ENCODE peak calls at places on chromosomes 4 and X, in nine cellular contexts. One of them, this sample, is unnamed.

GRCh38 chr4:65917486-65917885 is 247.2 kb upstream of the EPHA5 start:
- DNase-seq in ascending aorta: no peak
- DNase-seq in cardiac muscle cell: no peak
- DNase-seq in psoas muscle: no peak
- DNase-seq in PC-9: no peak
- DNase-seq in right atrium auricular region: no peak
- DNase-seq in A549: no peak
- DNase-seq in endodermal cell: no peak
- DNase-seq in thyroid gland: no peak
- DNase-seq in this sample: no peak

GRCh38 chrX:793216-793770 is 162.7 kb downstream of the SHOX start:
- DNase-seq in PC-9: no peak
- DNase-seq in thyroid gland: no peak
- DNase-seq in cardiac muscle cell: no peak
- DNase-seq in right atrium auricular region: no peak
- DNase-seq in endodermal cell: peak; percentile 50
- DNase-seq in A549: no peak
- DNase-seq in psoas muscle: no peak
- DNase-seq in ascending aorta: no peak
- DNase-seq in this sample: no peak

GRCh38 chrX:27598312-27598711 is 8.2 kb downstream of the DCAF8L2 start:
- DNase-seq in PC-9: no peak
- DNase-seq in endodermal cell: peak; percentile 51
- DNase-seq in cardiac muscle cell: peak; percentile 19
- DNase-seq in A549: no peak
- DNase-seq in thyroid gland: no peak
- DNase-seq in psoas muscle: no peak
- DNase-seq in ascending aorta: no peak
- DNase-seq in right atrium auricular region: no peak
- DNase-seq in this sample: peak; percentile 67

GRCh38 chr4:122798101-122798500 is 28.5 kb upstream of the FGF2 start:
- DNase-seq in ascending aorta: no peak
- DNase-seq in A549: peak; percentile 24
- DNase-seq in right atrium auricular region: peak; percentile 60
- DNase-seq in thyroid gland: peak; percentile 65
- DNase-seq in cardiac muscle cell: no peak
- DNase-seq in psoas muscle: no peak
- DNase-seq in PC-9: peak; percentile 67
- DNase-seq in endodermal cell: peak; percentile 70
- DNase-seq in this sample: peak; percentile 48

GRCh38 chrX:2500681-2501151 is at the start of the genes DHRSX and ZBED1:
- DNase-seq in cardiac muscle cell: peak; percentile 66
- DNase-seq in psoas muscle: peak; percentile 66
- DNase-seq in endodermal cell: peak; percentile 81
- DNase-seq in PC-9: peak; percentile 9
- DNase-seq in ascending aorta: no peak
- DNase-seq in A549: peak; percentile 40
- DNase-seq in thyroid gland: peak; percentile 25
- DNase-seq in right atrium auricular region: no peak
- DNase-seq in this sample: peak; percentile 58

GRCh38 chr4:7157666-7158065 is 34.7 kb upstream of the SORCS2 start:
- DNase-seq in ascending aorta: no peak
- DNase-seq in right atrium auricular region: no peak
- DNase-seq in endodermal cell: peak; percentile 42
- DNase-seq in A549: no peak
- DNase-seq in PC-9: no peak
- DNase-seq in thyroid gland: no peak
- DNase-seq in psoas muscle: no peak
- DNase-seq in cardiac muscle cell: no peak
- DNase-seq in this sample: peak; percentile 10

GRCh38 chr4:122000849-122001248 is 49.0 kb upstream of the TRPC3 start:
- DNase-seq in PC-9: no peak
- DNase-seq in right atrium auricular region: no peak
- DNase-seq in thyroid gland: no peak
- DNase-seq in psoas muscle: no peak
- DNase-seq in endodermal cell: no peak
- DNase-seq in cardiac muscle cell: no peak
- DNase-seq in A549: no peak
- DNase-seq in ascending aorta: no peak
- DNase-seq in this sample: no peak

GRCh38 chr4:164997324-164997723 is 19.9 kb upstream of the TRIM61 start:
- DNase-seq in psoas muscle: no peak
- DNase-seq in right atrium auricular region: no peak
- DNase-seq in ascending aorta: no peak
- DNase-seq in endodermal cell: no peak
- DNase-seq in cardiac muscle cell: no peak
- DNase-seq in thyroid gland: no peak
- DNase-seq in PC-9: no peak
- DNase-seq in A549: no peak
- DNase-seq in this sample: no peak

GRCh38 chrX:116462843-116463242 is at the start of gene CT83:
- DNase-seq in ascending aorta: no peak
- DNase-seq in psoas muscle: no peak
- DNase-seq in endodermal cell: no peak
- DNase-seq in right atrium auricular region: no peak
- DNase-seq in PC-9: no peak
- DNase-seq in cardiac muscle cell: no peak
- DNase-seq in thyroid gland: no peak
- DNase-seq in A549: no peak
- DNase-seq in this sample: no peak

GRCh38 chr4:73816814-73817213 is 19.7 kb upstream of the CXCL6 start:
- DNase-seq in ascending aorta: no peak
- DNase-seq in PC-9: peak; percentile 2
- DNase-seq in endodermal cell: no peak
- DNase-seq in A549: no peak
- DNase-seq in psoas muscle: no peak
- DNase-seq in right atrium auricular region: no peak
- DNase-seq in thyroid gland: no peak
- DNase-seq in cardiac muscle cell: no peak
- DNase-seq in this sample: no peak

GRCh38 chrX:123975180-123975579 is 13.7 kb downstream of the STAG2 start:
- DNase-seq in A549: no peak
- DNase-seq in PC-9: no peak
- DNase-seq in cardiac muscle cell: no peak
- DNase-seq in ascending aorta: no peak
- DNase-seq in right atrium auricular region: no peak
- DNase-seq in endodermal cell: no peak
- DNase-seq in thyroid gland: no peak
- DNase-seq in psoas muscle: no peak
- DNase-seq in this sample: no peak

GRCh38 chr4:177483271-177483670 is 41.0 kb upstream of the AGA start:
- DNase-seq in cardiac muscle cell: no peak
- DNase-seq in endodermal cell: no peak
- DNase-seq in psoas muscle: no peak
- DNase-seq in PC-9: no peak
- DNase-seq in thyroid gland: no peak
- DNase-seq in ascending aorta: no peak
- DNase-seq in A549: no peak
- DNase-seq in right atrium auricular region: no peak
- DNase-seq in this sample: no peak

GRCh38 chrX:116873678-116874077 is 410.9 kb upstream of the CT83 start:
- DNase-seq in thyroid gland: no peak
- DNase-seq in A549: no peak
- DNase-seq in endodermal cell: no peak
- DNase-seq in ascending aorta: no peak
- DNase-seq in psoas muscle: no peak
- DNase-seq in right atrium auricular region: no peak
- DNase-seq in cardiac muscle cell: no peak
- DNase-seq in PC-9: peak; percentile 37
- DNase-seq in this sample: no peak

GRCh38 chr4:110007217-110007616 is 94.5 kb downstream of the EGF start:
- DNase-seq in psoas muscle: no peak
- DNase-seq in right atrium auricular region: no peak
- DNase-seq in thyroid gland: no peak
- DNase-seq in cardiac muscle cell: no peak
- DNase-seq in ascending aorta: no peak
- DNase-seq in A549: no peak
- DNase-seq in endodermal cell: no peak
- DNase-seq in PC-9: no peak
- DNase-seq in this sample: no peak

GRCh38 chr4:109294006-109294405 is 8.5 kb downstream of the COL25A1 start:
- DNase-seq in cardiac muscle cell: peak; percentile 62
- DNase-seq in thyroid gland: no peak
- DNase-seq in psoas muscle: no peak
- DNase-seq in ascending aorta: no peak
- DNase-seq in endodermal cell: peak; percentile 73
- DNase-seq in right atrium auricular region: no peak
- DNase-seq in PC-9: no peak
- DNase-seq in A549: no peak
- DNase-seq in this sample: no peak

GRCh38 chrX:4263005-4263404 is 549.6 kb upstream of the PRKX start:
- DNase-seq in endodermal cell: no peak
- DNase-seq in PC-9: no peak
- DNase-seq in ascending aorta: no peak
- DNase-seq in right atrium auricular region: no peak
- DNase-seq in cardiac muscle cell: peak; percentile 13
- DNase-seq in psoas muscle: no peak
- DNase-seq in thyroid gland: no peak
- DNase-seq in A549: peak; percentile 1
- DNase-seq in this sample: no peak

GRCh38 chrX:23403849-23404248 is 69.2 kb downstream of the PTCHD1 start:
- DNase-seq in psoas muscle: no peak
- DNase-seq in PC-9: no peak
- DNase-seq in right atrium auricular region: no peak
- DNase-seq in thyroid gland: no peak
- DNase-seq in A549: no peak
- DNase-seq in ascending aorta: no peak
- DNase-seq in endodermal cell: peak; percentile 63
- DNase-seq in cardiac muscle cell: peak; percentile 3
- DNase-seq in this sample: no peak
- TF ChIP-seq CTCF in psoas muscle: peak; percentile 18
- TF ChIP-seq CTCF in PC-9: no peak
- TF ChIP-seq CTCF in right atrium auricular region: no peak
- TF ChIP-seq CTCF in thyroid gland: no peak
- TF ChIP-seq CTCF in A549: no peak
- TF ChIP-seq CTCF in ascending aorta: no peak
- TF ChIP-seq CTCF in endodermal cell: peak; percentile 80
- TF ChIP-seq CTCF in cardiac muscle cell: peak; percentile 25
- TF ChIP-seq CTCF in this sample: peak; percentile 28

GRCh38 chrX:39850209-39850608 is 247.5 kb downstream of the BCOR start:
- DNase-seq in cardiac muscle cell: no peak
- DNase-seq in endodermal cell: no peak
- DNase-seq in A549: no peak
- DNase-seq in right atrium auricular region: no peak
- DNase-seq in ascending aorta: no peak
- DNase-seq in PC-9: no peak
- DNase-seq in thyroid gland: no peak
- DNase-seq in psoas muscle: no peak
- DNase-seq in this sample: no peak
- H3K4me1 ChIP-seq in cardiac muscle cell: peaks cover 30% of the 10 kb centered on the region
- H3K4me1 ChIP-seq in endodermal cell: peaks cover 6% of the 10 kb centered on the region
- H3K4me1 ChIP-seq in A549: peaks cover under 1% of the 10 kb centered on the region
- H3K4me1 ChIP-seq in right atrium auricular region: no peaks in the 10 kb centered on the region
- H3K4me1 ChIP-seq in ascending aorta: no peaks in the 10 kb centered on the region
- H3K4me1 ChIP-seq in PC-9: no peaks in the 10 kb centered on the region
- H3K4me1 ChIP-seq in thyroid gland: no peaks in the 10 kb centered on the region
- H3K4me1 ChIP-seq in psoas muscle: no peaks in the 10 kb centered on the region
- H3K4me1 ChIP-seq in this sample: peaks cover 4% of the 10 kb centered on the region

DNA sequence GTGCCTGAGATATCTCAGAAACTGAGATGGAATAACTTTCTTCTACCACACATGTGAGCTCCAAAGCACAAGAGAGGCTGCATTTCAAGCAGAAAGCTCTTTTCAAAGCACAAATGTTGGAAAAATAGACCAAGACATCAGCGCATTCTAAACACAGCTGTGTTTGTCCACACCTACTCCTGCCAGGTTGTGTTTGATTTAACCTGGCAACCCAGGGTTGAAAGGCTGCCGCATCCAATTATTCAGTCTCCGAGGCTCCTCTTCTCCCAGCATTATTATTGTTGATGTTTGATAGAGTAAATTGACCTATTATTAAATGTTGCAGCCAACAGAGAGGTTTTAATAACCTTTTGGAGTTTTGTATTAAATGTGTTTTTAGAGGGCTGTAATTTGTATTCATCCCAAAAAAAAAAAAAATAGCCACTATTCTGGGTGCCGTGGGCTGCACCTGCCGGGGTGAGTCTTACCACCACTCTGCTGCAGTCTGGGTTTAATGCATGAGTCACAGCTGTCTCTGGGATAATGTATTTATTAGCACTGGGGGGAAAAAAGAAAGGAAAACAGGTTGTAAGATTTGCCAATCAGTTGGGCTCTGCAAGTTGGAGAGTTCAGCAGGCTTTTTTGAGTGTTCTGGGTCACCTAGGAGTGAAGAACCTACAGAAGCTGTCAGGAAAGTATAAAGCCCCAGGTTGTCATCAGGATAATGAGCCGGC is 105.2 kb upstream of the NOCT start:
- DNase-seq in right atrium auricular region: no peak
- DNase-seq in PC-9: no peak
- DNase-seq in thyroid gland: no peak
- DNase-seq in cardiac muscle cell: no peak
- DNase-seq in ascending aorta: no peak
- DNase-seq in A549: peak; percentile 31
- DNase-seq in endodermal cell: no peak
- DNase-seq in psoas muscle: no peak
- DNase-seq in this sample: no peak
- H3K4me3 ChIP-seq in right atrium auricular region: no peak overlapping the region
- H3K4me3 ChIP-seq in PC-9: peak overlapping the region; percentile 41
- H3K4me3 ChIP-seq in thyroid gland: no peak overlapping the region
- H3K4me3 ChIP-seq in cardiac muscle cell: no peak overlapping the region
- H3K4me3 ChIP-seq in ascending aorta: no peak overlapping the region
- H3K4me3 ChIP-seq in A549: no peak overlapping the region
- H3K4me3 ChIP-seq in endodermal cell: peak overlapping the region; percentile 59
- H3K4me3 ChIP-seq in psoas muscle: no peak overlapping the region
- H3K4me3 ChIP-seq in this sample: no peak overlapping the region

GRCh38 chr4:89434364-89434988 is 126.9 kb upstream of the GPRIN3 start:
- DNase-seq in psoas muscle: no peak
- DNase-seq in thyroid gland: no peak
- DNase-seq in right atrium auricular region: no peak
- DNase-seq in A549: peak; percentile 6
- DNase-seq in cardiac muscle cell: peak; percentile 53
- DNase-seq in PC-9: no peak
- DNase-seq in ascending aorta: no peak
- DNase-seq in endodermal cell: no peak
- DNase-seq in this sample: no peak

GRCh38 chr4:89439533-89439932 is 131.9 kb upstream of the GPRIN3 start:
- DNase-seq in PC-9: no peak
- DNase-seq in thyroid gland: no peak
- DNase-seq in psoas muscle: no peak
- DNase-seq in right atrium auricular region: no peak
- DNase-seq in cardiac muscle cell: no peak
- DNase-seq in endodermal cell: no peak
- DNase-seq in A549: no peak
- DNase-seq in ascending aorta: no peak
- DNase-seq in this sample: no peak

DNA sequence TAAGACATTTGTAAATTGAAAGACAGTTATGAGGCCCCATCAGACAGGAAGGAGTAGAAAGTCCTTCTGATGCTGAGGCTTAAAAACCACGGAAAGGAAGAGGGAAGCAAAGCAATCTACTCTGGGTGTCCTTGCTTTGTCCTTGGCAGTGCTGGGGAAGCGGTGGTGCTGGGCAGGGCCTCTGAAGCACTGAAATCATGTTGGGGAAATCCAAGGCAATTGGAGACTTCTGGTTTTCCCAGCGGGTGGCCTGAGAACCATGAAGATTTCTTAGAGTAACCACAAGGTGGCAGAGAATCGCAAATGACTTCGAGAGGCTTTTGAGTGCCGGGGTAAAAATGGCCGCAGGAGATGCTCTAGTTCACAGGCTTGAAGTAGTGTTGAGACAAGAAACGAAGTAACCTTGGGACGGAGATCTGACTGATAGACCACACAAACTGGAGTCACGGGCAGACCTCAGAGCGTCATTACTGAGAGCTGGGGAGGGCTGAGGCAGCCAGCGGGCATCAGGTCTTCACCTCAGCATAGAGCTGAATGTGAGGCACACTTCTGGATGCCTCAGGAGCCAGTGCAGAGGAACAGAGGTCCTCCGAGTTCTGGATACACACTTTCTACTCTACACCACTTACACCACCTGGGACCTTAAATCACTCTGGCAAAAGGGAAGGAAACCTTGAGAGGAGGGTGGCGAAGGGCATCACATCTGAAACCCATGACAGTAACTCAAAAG is 130.7 kb upstream of the GPRIN3 start:
- DNase-seq in A549: peak; percentile 21
- DNase-seq in cardiac muscle cell: peak; percentile 58
- DNase-seq in PC-9: peak; percentile 10
- DNase-seq in thyroid gland: peak; percentile 44
- DNase-seq in endodermal cell: peak; percentile 87
- DNase-seq in psoas muscle: no peak
- DNase-seq in ascending aorta: no peak
- DNase-seq in right atrium auricular region: peak; percentile 59
- DNase-seq in this sample: peak; percentile 52
- TF ChIP-seq CTCF in A549: peak; percentile 33
- TF ChIP-seq CTCF in cardiac muscle cell: peak; percentile 36
- TF ChIP-seq CTCF in PC-9: no peak
- TF ChIP-seq CTCF in thyroid gland: peak; percentile 47
- TF ChIP-seq CTCF in endodermal cell: peak; percentile 76
- TF ChIP-seq CTCF in psoas muscle: no peak
- TF ChIP-seq CTCF in ascending aorta: no peak
- TF ChIP-seq CTCF in right atrium auricular region: peak; percentile 46
- TF ChIP-seq CTCF in this sample: peak; percentile 46